ENCODE peak calls at places on chromosomes 1 and 21, in four cellular contexts. Q, B, J and M are unnamed samples.
A peak's percentile ranks its signal among the peaks of the same experiment; 100 is the strongest.

GRCh38 chr1:77605246-77606026 is 77.0 kb downstream of the ZZZ3 start:
- DNase-seq in Q (no peak), B (no peak), J (peak; percentile 15), M (peak; percentile 47)

GRCh38 chr21:34035619-34036354 is 37.6 kb upstream of the MRPS6 start:
- DNase-seq in Q (no peak), B (no peak), J (no peak), M (no peak)

GRCh38 chr1:50333595-50333974 is 89.7 kb downstream of the DMRTA2 start:
- DNase-seq in Q (no peak), B (peak; percentile 46), J (no peak), M (no peak)

GRCh38 chr1:23420778-23421177 is 3.8 kb downstream of the TCEA3 start:
- DNase-seq in Q (no peak), B (no peak), J (no peak), M (no peak)

GRCh38 chr1:167913895-167914502 is at the start of gene ADCY10:
- DNase-seq in Q (no peak), B (no peak), J (no peak), M (no peak)

GRCh38 chr1:151238467-151238739 is 16.1 kb upstream of the PSMD4 start:
- DNase-seq in Q (no peak), B (no peak), J (no peak), M (no peak)

GRCh38 chr1:227192163-227192562 is 126.1 kb downstream of the CDC42BPA start:
- DNase-seq in Q (no peak), B (no peak), J (no peak), M (no peak)

GRCh38 chr1:78168306-78168705 is 122.5 kb downstream of the GIPC2 start:
- DNase-seq in Q (no peak), B (no peak), J (no peak), M (no peak)

GRCh38 chr1:62384276-62385005 is 52.4 kb upstream of the USP1 start:
- DNase-seq in Q (no peak), B (no peak), J (peak; percentile 40), M (peak; percentile 43)

GRCh38 chr1:161189036-161189435 is 9.8 kb downstream of the ADAMTS4 start:
- DNase-seq in Q (no peak), B (no peak), J (no peak), M (no peak)

GRCh38 chr21:35366348-35367085 is 317.4 kb upstream of the RUNX1 start:
- DNase-seq in Q (no peak), B (no peak), J (no peak), M (no peak)

GRCh38 chr1:9840176-9840575 is 16.4 kb upstream of the CLSTN1 start:
- DNase-seq in Q (no peak), B (no peak), J (no peak), M (no peak)

GRCh38 chr1:41109316-41110263 is 88.1 kb upstream of the SLFNL1 start:
- DNase-seq in Q (no peak), B (peak; percentile 38), J (peak; percentile 22), M (peak; percentile 25)

GRCh38 chr1:214281030-214281901 is at the start of gene SMYD2:
- DNase-seq in Q (peak; percentile 57), B (peak; percentile 53), J (peak; percentile 30), M (peak; percentile 40)

GRCh38 chr1:52186449-52186848 is 44.6 kb downstream of the ZFYVE9 start:
- DNase-seq in Q (no peak), B (no peak), J (no peak), M (no peak)

GRCh38 chr21:37208056-37208705 is 59.0 kb downstream of the VPS26C start:
- DNase-seq in Q (no peak), B (no peak), J (peak; percentile 56), M (peak; percentile 80)

GRCh38 chr1:20373764-20374163 is 83.1 kb downstream of the VWA5B1 start:
- DNase-seq in Q (no peak), B (no peak), J (no peak), M (no peak)

GRCh38 chr1:91555821-91556531 is 55.3 kb downstream of the CDC7 start:
- DNase-seq in Q (peak; percentile 60), B (no peak), J (no peak), M (no peak)

GRCh38 chr1:157284446-157284845 is 146.3 kb upstream of the ETV3 start:
- DNase-seq in Q (no peak), B (no peak), J (no peak), M (no peak)

GRCh38 chr1:9849691-9850441 is 26.1 kb upstream of the CLSTN1 start:
- DNase-seq in Q (no peak), B (no peak), J (peak; percentile 39), M (no peak)

GRCh38 chr1:93275634-93276295 is 69.9 kb upstream of the DR1 start:
- DNase-seq in Q (no peak), B (peak; percentile 7), J (no peak), M (no peak)

GRCh38 chr1:18803859-18804258 is 55.6 kb downstream of the TAS1R2 start:
- DNase-seq in Q (no peak), B (no peak), J (no peak), M (no peak)

GRCh38 chr1:20499105-20499504 is 8.8 kb downstream of the MUL1 start:
- DNase-seq in Q (no peak), B (no peak), J (no peak), M (no peak)

GRCh38 chr1:164667600-164667999 is 108.6 kb downstream of the PBX1 start:
- DNase-seq in Q (no peak), B (no peak), J (no peak), M (no peak)

GRCh38 chr1:220950576-220950975 is 71.3 kb downstream of the HLX start:
- DNase-seq in Q (no peak), B (no peak), J (no peak), M (no peak)

GRCh38 chr1:239575113-239575512 is 188.7 kb downstream of the CHRM3 start:
- DNase-seq in Q (no peak), B (no peak), J (no peak), M (no peak)

GRCh38 chr1:47387921-47388509 is 28.1 kb upstream of the FOXE3 start:
- DNase-seq in Q (no peak), B (no peak), J (no peak), M (no peak)

GRCh38 chr1:6027591-6027990 is 18.1 kb upstream of the KCNAB2 start:
- DNase-seq in Q (no peak), B (no peak), J (no peak), M (no peak)